ENCODE peak calls at places on chromosomes 7 and 10, in four cellular contexts. S is esophagus muscularis mucosa, Y is uterus, A is thyroid gland. J is an unnamed sample. For H3K4me1, the result is how much of the 10 kb centered on the place peaks cover.

GRCh38 chr7:1748774-1749173 is 78.7 kb downstream of the ELFN1 start:
- DNase-seq in A (no peak), S (no peak), Y (no peak), J (no peak)

GRCh38 chr10:73366381-73367298 is 8.0 kb upstream of the CFAP70 start:
- DNase-seq in S (no peak), Y (no peak), A (no peak), J (no peak)

GRCh38 chr7:155781433-155781832 is 30.8 kb downstream of the SHH start:
- DNase-seq in Y (no peak), A (no peak), S (no peak), J (no peak)

GRCh38 chr10:96587255-96588059 is 645 bp upstream of the TM9SF3 start:
- DNase-seq in A (peak), S (peak), Y (peak), J (no peak)

GRCh38 chr10:79391231-79392019 is 44.2 kb downstream of the PPIF start:
- DNase-seq in A (peak), S (no peak), Y (peak), J (peak)

GRCh38 chr7:159112136-159113011 is 32.3 kb downstream of the VIPR2 start:
- DNase-seq in A (no peak), Y (no peak), S (no peak), J (no peak)

GRCh38 chr10:112687647-112688046 is 240.6 kb downstream of the VTI1A start:
- DNase-seq in S (no peak), A (peak), Y (no peak), J (no peak)

GRCh38 chr7:159033956-159034938 is 110.4 kb downstream of the VIPR2 start:
- DNase-seq in S (peak), Y (no peak), A (no peak), J (no peak)

GRCh38 chr7:112411186-112411795 is 39.0 kb upstream of the IFRD1 start:
- DNase-seq in S (no peak), A (peak), Y (no peak), J (peak)

GRCh38 chr10:110212119-110213006 is 5.0 kb downstream of the MXI1 start:
- DNase-seq in A (peak), S (peak), Y (no peak), J (no peak)

GRCh38 chr7:4747746-4748145 is 27.7 kb upstream of the AP5Z1 start:
- DNase-seq in A (no peak), Y (no peak), S (no peak), J (no peak)

GRCh38 chr7:107643407-107643806 is 17.2 kb upstream of the SLC26A4 start:
- DNase-seq in S (no peak), A (no peak), Y (no peak), J (no peak)

GRCh38 chr10:123569436-123570010 is 96.6 kb upstream of the GPR26 start:
- DNase-seq in S (no peak), A (no peak), Y (no peak), J (no peak)

GRCh38 chr7:105890290-105890997 is 14.0 kb upstream of the ATXN7L1 start:
- DNase-seq in A (no peak), S (no peak), Y (no peak), J (no peak)

DNA sequence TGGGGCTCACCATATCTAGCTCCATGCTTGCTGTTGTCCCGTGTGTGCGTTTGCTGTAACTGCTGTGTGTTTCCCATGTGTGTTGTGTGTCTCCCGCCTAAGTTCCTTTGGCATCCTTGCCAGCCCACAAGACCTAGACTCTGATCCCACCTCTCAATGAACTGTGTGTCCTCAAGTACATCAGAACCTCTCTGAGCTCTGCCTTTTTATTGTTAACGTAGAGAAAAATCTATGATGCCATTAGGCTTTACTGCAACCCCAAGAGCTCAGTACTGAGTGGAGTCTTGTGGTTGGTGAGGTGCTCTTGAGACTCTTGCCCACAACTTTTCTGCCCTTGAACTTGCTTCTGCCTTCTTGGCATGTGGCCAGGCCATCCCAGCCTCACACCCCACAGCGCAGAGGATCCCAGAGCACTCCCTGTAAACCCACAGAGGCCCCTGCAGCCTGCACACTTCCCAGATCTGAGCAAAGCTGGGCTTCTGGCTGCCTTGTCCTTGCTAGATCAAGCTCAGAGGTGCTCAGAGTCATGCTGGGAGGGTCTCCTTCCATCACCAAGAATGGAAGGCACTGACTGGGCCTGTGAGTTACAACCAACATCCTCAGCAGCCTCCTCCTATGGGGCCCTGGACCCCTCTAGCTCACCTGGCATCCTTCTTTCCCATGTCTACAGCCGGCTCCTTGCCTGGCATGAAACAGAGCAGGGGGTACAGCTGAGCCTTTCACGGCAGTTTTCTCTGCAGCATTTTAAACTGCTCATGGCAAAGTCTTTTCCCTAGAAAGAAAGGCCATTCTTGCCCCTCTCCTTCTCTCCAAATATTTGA is 643.4 kb downstream of the ACTR3B start:
- DNase-seq in S (no peak), A (no peak), Y (no peak), J (no peak)
- H3K4me1 ChIP-seq in S (under half), A (under half), Y (under half), J (under half)

GRCh38 chr10:59706851-59707797 is 2.5 kb downstream of the SLC16A9 start:
- DNase-seq in A (no peak), S (no peak), Y (no peak), J (no peak)
- H3K4me3 ChIP-seq in A (no peak), S (no peak), Y (no peak), J (no peak)

GRCh38 chr10:48896756-48897437 is 42.7 kb downstream of the LRRC18 start:
- DNase-seq in Y (no peak), S (no peak), A (peak), J (no peak)

GRCh38 chr10:48885376-48885775 is 54.3 kb downstream of the LRRC18 start:
- DNase-seq in Y (no peak), S (peak), A (no peak), J (no peak)

GRCh38 chr10:48895198-48895720 is 44.4 kb downstream of the LRRC18 start:
- DNase-seq in S (no peak), Y (no peak), A (no peak), J (no peak)

GRCh38 chr10:48887982-48888381 is 51.7 kb downstream of the LRRC18 start:
- DNase-seq in S (no peak), A (no peak), Y (no peak), J (no peak)

DNA sequence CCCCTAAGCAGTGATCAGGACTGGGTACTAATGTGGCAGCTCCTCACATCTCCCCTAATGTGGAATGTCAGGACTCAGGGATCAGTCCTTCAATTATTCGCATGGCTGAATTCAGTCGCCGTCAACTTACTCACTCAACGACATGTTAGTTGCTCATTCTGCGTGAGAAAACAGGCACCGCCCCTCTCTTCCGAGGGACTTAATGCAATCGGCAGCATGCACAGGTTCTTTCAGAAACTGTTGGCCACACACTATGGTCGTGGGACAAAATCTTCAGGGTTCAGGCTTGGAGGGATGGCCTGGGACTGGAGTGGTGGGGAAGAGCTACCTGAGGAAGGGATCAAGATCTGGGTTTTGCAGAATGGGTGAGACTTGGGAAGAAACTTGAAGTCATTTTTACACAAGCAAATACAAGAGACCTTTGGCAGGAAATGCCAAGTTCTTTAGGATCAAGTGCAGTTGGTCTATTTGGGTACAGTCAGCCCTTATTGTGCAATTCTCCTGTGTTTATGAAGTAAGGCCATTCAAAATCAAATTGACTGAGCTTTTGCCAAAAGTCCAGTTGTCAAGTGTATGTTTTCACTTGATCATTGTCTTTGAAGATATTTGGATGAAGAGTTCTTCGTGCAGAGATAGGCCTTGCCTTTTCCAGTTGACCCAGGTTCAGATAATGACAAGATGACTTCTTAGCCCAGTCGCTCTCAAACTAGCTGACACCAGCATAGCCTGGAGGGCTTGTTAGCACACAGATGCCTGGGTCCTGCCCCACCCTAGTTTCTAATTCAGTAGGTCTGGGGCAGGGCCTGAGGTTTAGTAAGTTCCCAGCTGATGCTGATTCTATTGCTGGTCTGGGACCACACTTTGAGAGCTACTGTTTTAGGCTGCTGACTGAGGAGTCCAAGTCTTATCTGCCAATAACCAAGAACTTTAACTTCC is 48.5 kb downstream of the LRRC18 start:
- DNase-seq in A (no peak), Y (no peak), S (no peak), J (no peak)
- H3K4me1 ChIP-seq in A (under half), Y (under half), S (under half), J (under half)

DNA sequence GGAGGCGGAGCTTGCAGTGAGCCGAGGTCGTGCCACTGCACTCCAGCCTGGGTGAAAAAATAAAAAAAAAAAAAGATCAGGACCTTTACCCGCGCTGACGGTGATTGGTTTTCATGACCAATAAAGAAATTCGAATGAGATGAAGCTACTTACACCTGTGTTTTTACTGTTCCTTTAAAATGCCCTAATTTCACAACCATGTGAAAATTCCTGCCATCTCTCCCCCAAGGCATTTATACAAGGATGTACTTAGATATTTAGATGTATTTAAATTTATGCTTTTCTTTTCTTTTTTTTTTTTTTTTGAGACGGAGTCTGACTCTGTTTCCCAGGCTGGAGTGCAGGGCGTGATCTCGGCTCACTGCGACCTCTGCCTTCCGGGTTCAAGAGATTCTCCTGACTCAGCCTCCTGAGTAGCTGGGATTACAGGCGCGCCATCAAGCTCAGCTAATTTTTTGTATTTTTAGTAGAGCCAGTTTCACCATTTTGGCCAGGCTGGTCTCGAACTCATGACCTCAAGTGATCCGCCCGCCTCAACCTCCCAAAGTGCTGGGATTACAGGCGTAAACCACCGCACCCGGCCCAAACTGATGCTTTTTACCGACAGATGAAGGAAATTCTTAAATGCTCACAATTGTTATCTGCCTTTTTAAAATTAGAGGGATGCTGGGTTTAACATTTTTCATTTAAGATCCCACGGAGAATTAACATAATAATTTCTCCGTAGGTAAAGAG is 3.1 kb upstream of the PHYH start:
- DNase-seq in S (no peak), A (no peak), Y (no peak), J (no peak)
- H3K4me3 ChIP-seq in S (peak), A (peak), Y (peak), J (peak)

DNA sequence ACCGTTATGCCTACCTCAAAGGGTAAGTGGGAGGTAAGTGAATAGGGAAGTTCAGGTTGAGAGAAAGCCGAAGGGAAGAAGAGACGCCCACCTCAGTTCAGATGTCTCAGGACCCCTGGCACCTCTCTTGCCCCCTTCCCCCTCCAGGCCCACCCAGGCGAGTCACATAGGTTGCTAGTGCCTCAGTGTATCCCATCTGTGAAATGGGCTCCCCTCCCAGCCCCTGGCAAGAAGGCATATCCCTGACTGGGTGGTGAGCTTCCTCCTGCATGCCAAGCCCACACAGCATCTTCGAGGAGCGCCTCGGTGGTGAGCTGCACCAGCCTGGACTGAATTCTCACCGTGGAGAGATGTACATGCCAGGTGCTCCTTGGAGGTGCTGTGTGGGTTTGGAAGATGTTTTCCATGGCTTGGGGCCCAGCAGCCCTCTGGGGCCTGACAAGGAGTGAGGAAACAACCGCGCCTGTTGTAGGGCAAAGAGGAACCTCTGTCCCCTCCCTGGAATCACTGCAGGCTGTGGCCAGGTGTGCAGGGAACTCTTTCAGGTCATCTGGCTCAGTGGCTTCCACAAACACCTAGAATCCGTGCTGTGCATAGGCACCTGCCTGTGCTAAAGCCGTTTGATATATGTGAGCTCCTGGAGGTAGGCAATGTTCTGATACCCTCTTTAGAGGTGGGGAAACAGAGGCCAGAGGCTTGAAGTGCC is 45.1 kb downstream of the UNC5B start:
- DNase-seq in A (no peak), S (no peak), Y (no peak), J (no peak)
- H3K4me1 ChIP-seq in A (under half), S (under half), Y (under half), J (half or more)

GRCh38 chr10:104332243-104333036 is 5.8 kb downstream of the ITPRIP start:
- DNase-seq in S (no peak), Y (no peak), A (no peak), J (no peak)
- H3K4me3 ChIP-seq in S (no peak), Y (no peak), A (no peak), J (no peak)

DNA sequence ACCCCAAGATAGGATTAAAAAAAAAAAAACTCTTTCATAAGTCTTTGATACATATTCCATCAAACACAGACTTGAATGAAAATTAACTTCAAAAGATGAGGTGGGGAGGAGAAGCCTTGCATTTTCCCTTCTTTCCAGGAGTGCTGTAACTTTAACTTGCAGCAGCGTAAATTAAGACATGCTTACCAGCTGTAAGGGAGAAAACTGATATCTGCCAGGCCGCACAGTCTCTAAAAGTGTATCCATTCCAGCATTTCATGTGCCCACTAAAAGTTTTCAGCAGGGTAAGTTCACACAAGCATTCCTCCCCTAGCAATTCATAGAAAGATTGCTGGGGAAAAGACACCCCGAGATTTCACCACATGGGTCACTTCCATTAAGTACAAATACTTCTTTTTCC is 4.7 kb downstream of the CTBP2 start:
- DNase-seq in A (no peak), S (no peak), Y (no peak), J (no peak)
- H3K4me1 ChIP-seq in A (half or more), S (half or more), Y (under half), J (half or more)

DNA sequence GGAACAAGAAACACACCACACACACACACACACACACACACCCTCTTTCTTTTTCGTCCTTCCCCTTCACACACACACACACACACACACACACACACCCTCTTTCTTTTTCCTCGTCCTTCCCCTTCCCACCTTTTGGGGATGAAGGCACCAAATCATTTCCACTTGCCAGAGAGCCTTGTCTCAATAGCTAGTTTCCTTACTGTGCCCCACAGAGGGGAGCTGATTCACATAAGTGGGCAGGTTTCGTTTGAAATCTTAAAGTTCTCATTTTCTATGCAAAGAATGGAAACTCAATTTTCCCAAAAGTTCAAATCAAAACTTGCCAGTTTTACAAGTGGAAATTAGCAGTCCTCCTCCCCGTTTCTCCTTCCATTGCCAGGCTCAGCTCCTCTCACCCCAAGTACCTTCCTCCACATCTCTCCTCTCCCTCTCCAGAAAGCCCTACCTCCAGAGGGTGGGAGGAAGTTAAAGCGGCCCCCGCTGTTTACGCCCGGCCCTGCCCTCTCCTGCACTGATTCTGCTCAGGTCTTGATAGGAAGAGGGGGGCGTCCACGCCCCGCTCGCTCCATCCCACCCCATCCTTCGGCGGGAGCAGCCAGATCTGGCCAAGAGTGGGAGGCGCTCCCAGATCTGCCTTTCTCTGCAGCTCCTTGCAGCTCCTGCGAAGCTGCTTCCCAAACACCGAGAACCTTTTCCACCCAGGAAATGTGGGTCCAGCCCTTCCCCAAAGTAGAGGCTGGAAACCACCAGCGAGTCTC is 1.3 kb downstream of the CTTNBP2 start:
- DNase-seq in Y (peak), S (no peak), A (peak), J (peak)
- H3K4me3 ChIP-seq in Y (peak), S (peak), A (peak), J (peak)